ENCODE peak calls at places on chromosomes 12 and 14, in five cellular contexts. K, Z, Y, R and W are unnamed samples.

GRCh38 chr12:59403259-59403932 is 192.4 kb upstream of the SLC16A7 start:
- DNase-seq in K (no peak), Z (peak; percentile 17), Y (peak; percentile 54), R (no peak), W (peak; percentile 25)

GRCh38 chr12:128644664-128645296 is 179.0 kb downstream of the SLC15A4 start:
- DNase-seq in K (no peak), Z (no peak), Y (peak; percentile 9), R (no peak), W (no peak)

GRCh38 chr12:105834496-105834895 is 304.3 kb downstream of the NUAK1 start:
- DNase-seq in K (no peak), Z (no peak), Y (no peak), R (no peak), W (no peak)

GRCh38 chr14:31510222-31510621 is 22.4 kb upstream of the GPR33 start:
- DNase-seq in K (no peak), Z (peak; percentile 43), Y (peak; percentile 24), R (no peak), W (peak; percentile 51)

GRCh38 chr12:103978384-103978982 is 12.8 kb downstream of the TDG start:
- DNase-seq in K (no peak), Z (no peak), Y (no peak), R (no peak), W (no peak)

GRCh38 chr12:63420206-63420644 is 248.1 kb downstream of the DPY19L2 start:
- DNase-seq in K (no peak), Z (peak; percentile 61), Y (peak; percentile 79), R (peak; percentile 13), W (peak; percentile 32)

GRCh38 chr14:43438056-43438455 is 1069.0 kb downstream of the FSCB start:
- DNase-seq in K (no peak), Z (no peak), Y (no peak), R (no peak), W (no peak)

GRCh38 chr14:61399365-61399764 is 78.0 kb downstream of the PRKCH start:
- DNase-seq in K (no peak), Z (no peak), Y (no peak), R (no peak), W (no peak)

GRCh38 chr12:94603434-94604068 is 46.8 kb downstream of the TMCC3 start:
- DNase-seq in K (peak; percentile 66), Z (no peak), Y (no peak), R (no peak), W (no peak)

GRCh38 chr14:79842270-79842669 is 369.0 kb downstream of the DIO2 start:
- DNase-seq in K (no peak), Z (no peak), Y (no peak), R (no peak), W (no peak)

GRCh38 chr12:114343585-114343984 is 62.4 kb downstream of the TBX5 start:
- DNase-seq in K (no peak), Z (no peak), Y (no peak), R (no peak), W (no peak)

GRCh38 chr12:28057856-28058615 is 85.5 kb upstream of the PTHLH start:
- DNase-seq in K (no peak), Z (no peak), Y (no peak), R (no peak), W (no peak)

GRCh38 chr14:58488550-58488949 is 61.0 kb downstream of the KIAA0586 start:
- DNase-seq in K (no peak), Z (no peak), Y (peak; percentile 61), R (no peak), W (no peak)

GRCh38 chr12:8985213-8985612 is 4.1 kb upstream of the KLRG1 start:
- DNase-seq in K (no peak), Z (no peak), Y (no peak), R (no peak), W (no peak)

GRCh38 chr14:97687944-97688625 is 890.9 kb downstream of the VRK1 start:
- DNase-seq in K (no peak), Z (no peak), Y (no peak), R (no peak), W (no peak)

GRCh38 chr14:90671835-90672234 is 144.4 kb downstream of the TTC7B start:
- DNase-seq in K (no peak), Z (no peak), Y (no peak), R (no peak), W (no peak)

GRCh38 chr12:89701606-89702206 is 6.9 kb downstream of the ATP2B1 start:
- DNase-seq in K (no peak), Z (no peak), Y (no peak), R (no peak), W (no peak)

GRCh38 chr12:69298133-69298532 is 50.0 kb upstream of the LYZ start:
- DNase-seq in K (no peak), Z (no peak), Y (no peak), R (no peak), W (no peak)

GRCh38 chr12:121669525-121669908 is at the start of gene MORN3:
- DNase-seq in K (no peak), Z (no peak), Y (no peak), R (no peak), W (no peak)

GRCh38 chr12:30138483-30138882 is 354.7 kb upstream of the TMTC1 start:
- DNase-seq in K (no peak), Z (no peak), Y (no peak), R (no peak), W (no peak)

GRCh38 chr14:60204104-60204842 is 39.1 kb upstream of the DHRS7 start:
- DNase-seq in K (no peak), Z (no peak), Y (no peak), R (no peak), W (no peak)

GRCh38 chr14:91058017-91058675 is 2.3 kb downstream of the RPS6KA5 start:
- DNase-seq in K (no peak), Z (no peak), Y (peak; percentile 71), R (no peak), W (no peak)

GRCh38 chr14:101372494-101372813 is 188.8 kb upstream of the DIO3 start:
- DNase-seq in K (no peak), Z (no peak), Y (no peak), R (no peak), W (no peak)

GRCh38 chr14:24372701-24373416 is 4.9 kb downstream of the NFATC4 start:
- DNase-seq in K (no peak), Z (peak; percentile 5), Y (no peak), R (no peak), W (peak; percentile 26)

GRCh38 chr14:101945171-101945570 is 19.2 kb upstream of the DYNC1H1 start:
- DNase-seq in K (no peak), Z (no peak), Y (no peak), R (no peak), W (no peak)

GRCh38 chr12:19402743-19403400 is 36.4 kb upstream of the AEBP2 start:
- DNase-seq in K (no peak), Z (no peak), Y (peak; percentile 66), R (no peak), W (no peak)